ENCODE peak calls at places on chromosomes 2 and 18, in four cellular contexts. Y is suprapubic skin, D is breast epithelium, M is spleen. S is an unnamed sample.
A peak's percentile ranks its signal among the peaks of the same experiment; 100 is the strongest.

GRCh38 chr2:73339171-73339678 is 45.9 kb upstream of the EGR4 start:
- DNase-seq in Y (no peak), D (no peak), M (no peak), S (no peak)

GRCh38 chr2:231781798-231782726 is 980 bp upstream of the PDE6D start:
- DNase-seq in Y (no peak), D (no peak), M (no peak), S (no peak)

GRCh38 chr2:214774108-214774507 is 35.4 kb downstream of the BARD1 start:
- DNase-seq in Y (no peak), D (no peak), M (no peak), S (no peak)

GRCh38 chr2:235605999-235606715 is 112.3 kb downstream of the AGAP1 start:
- DNase-seq in Y (no peak), D (no peak), M (no peak), S (no peak)

GRCh38 chr2:65456074-65456473 is 23.7 kb upstream of the SPRED2 start:
- DNase-seq in Y (no peak), D (no peak), M (no peak), S (no peak)

GRCh38 chr2:38862481-38862880 is 13.3 kb downstream of the DHX57 start:
- DNase-seq in Y (no peak), D (no peak), M (no peak), S (no peak)

GRCh38 chr18:49630246-49630699 is 68.4 kb downstream of the LIPG start:
- DNase-seq in Y (no peak), D (peak; percentile 38), M (no peak), S (no peak)

GRCh38 chr18:56312554-56312953 is 325.8 kb downstream of the TXNL1 start:
- DNase-seq in Y (no peak), D (no peak), M (no peak), S (no peak)

GRCh38 chr2:5035134-5035533 is 657.0 kb upstream of the SOX11 start:
- DNase-seq in Y (no peak), D (no peak), M (no peak), S (no peak)

GRCh38 chr2:43484323-43484930 is 111.4 kb downstream of the THADA start:
- DNase-seq in Y (no peak), D (no peak), M (no peak), S (no peak)

GRCh38 chr2:43481927-43482542 is 113.8 kb downstream of the THADA start:
- DNase-seq in Y (no peak), D (no peak), M (no peak), S (no peak)

GRCh38 chr2:43486604-43487003 is 109.2 kb downstream of the THADA start:
- DNase-seq in Y (no peak), D (no peak), M (no peak), S (no peak)

GRCh38 chr2:43480874-43481273 is 115.0 kb downstream of the THADA start:
- DNase-seq in Y (no peak), D (no peak), M (no peak), S (no peak)

GRCh38 chr2:43482974-43483373 is 112.9 kb downstream of the THADA start:
- DNase-seq in Y (no peak), D (no peak), M (no peak), S (no peak)
- TF ChIP-seq POLR2AphosphoS5 in Y (peak; percentile 78), D (no peak), M (no peak), S (no peak)

GRCh38 chr18:74981476-74981875 is 227.5 kb downstream of the PTGR3 start:
- DNase-seq in Y (no peak), D (no peak), M (no peak), S (no peak)

GRCh38 chr18:74980669-74981068 is 228.3 kb downstream of the PTGR3 start:
- DNase-seq in Y (no peak), D (no peak), M (no peak), S (no peak)

DNA sequence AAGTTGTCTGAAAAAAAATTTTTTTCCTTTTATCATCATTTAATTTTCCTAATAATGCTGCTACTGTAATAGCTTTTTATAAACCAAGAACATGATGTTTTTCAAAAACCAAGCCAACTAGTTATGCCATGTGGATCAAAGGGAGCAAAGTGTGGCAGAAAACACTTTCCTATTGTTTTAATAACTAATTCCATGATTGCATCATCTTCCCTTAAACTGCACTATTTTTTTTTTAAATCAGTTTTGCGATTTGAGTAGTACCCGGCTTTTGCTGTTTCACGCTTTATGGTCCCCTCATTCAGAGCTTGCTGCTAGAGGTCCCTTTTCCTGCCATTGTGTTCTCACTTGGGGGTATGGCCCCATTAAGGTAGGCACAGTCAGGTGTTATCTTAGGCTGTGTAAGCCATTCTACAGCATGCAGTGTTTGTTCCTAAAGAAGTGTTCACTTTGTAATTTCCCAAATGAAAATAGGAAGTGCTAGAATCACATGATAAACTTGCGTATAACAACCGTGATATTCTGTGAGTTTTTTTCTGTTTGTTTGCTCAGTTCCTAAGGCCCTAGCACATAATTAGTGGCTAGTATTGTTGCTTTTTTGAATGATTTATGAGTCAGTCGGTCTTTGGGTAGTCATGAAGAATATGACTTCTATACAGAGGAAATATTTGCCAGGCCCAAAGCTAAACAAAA is 225.8 kb downstream of the PTGR3 start:
- DNase-seq in Y (no peak), D (no peak), M (no peak), S (no peak)
- TF ChIP-seq POLR2AphosphoS5 in Y (no peak), D (no peak), M (no peak), S (no peak)

GRCh38 chr2:25982273-25982967 is at the start of gene KIF3C:
- DNase-seq in Y (peak; percentile 73), D (peak; percentile 60), M (peak; percentile 93), S (peak; percentile 78)
- TF ChIP-seq POLR2AphosphoS5 in Y (no peak), D (no peak), M (peak; percentile 68), S (no peak)

DNA sequence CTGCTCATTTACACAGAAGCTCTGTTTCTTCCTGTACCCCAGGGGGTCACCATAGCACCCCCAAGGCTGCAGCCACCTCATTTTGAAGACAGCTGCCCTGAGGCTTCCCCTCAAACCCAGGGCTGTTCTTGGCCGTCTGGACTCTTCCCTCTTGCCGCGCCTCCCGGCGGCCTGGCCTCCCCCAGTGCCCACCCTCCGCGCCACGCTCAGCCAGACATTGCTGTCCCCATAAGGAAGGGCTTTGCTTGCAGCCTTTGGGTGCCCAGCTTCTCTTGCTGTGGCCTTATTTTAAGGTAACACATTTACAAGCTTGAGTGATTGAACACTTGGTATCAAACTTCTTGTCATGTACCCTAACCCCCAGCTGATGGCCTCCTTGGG is 79.0 kb downstream of the STPG4 start:
- DNase-seq in Y (no peak), D (no peak), M (no peak), S (no peak)
- TF ChIP-seq POLR2AphosphoS5 in Y (no peak), D (no peak), M (peak; percentile 58), S (no peak)

GRCh38 chr2:119682578-119682977 is 3.6 kb downstream of the TMEM177 start:
- DNase-seq in Y (no peak), D (no peak), M (peak; percentile 61), S (no peak)
- TF ChIP-seq POLR2AphosphoS5 in Y (no peak), D (no peak), M (no peak), S (no peak)

GRCh38 chr2:132886574-132886973 is 216.6 kb upstream of the LYPD1 start:
- DNase-seq in Y (no peak), D (no peak), M (no peak), S (no peak)

GRCh38 chr2:132884292-132884691 is 214.3 kb upstream of the LYPD1 start:
- DNase-seq in Y (no peak), D (no peak), M (no peak), S (no peak)

GRCh38 chr2:132881540-132881939 is 211.5 kb upstream of the LYPD1 start:
- DNase-seq in Y (no peak), D (no peak), M (no peak), S (no peak)

GRCh38 chr2:132883430-132883829 is 213.4 kb upstream of the LYPD1 start:
- DNase-seq in Y (no peak), D (no peak), M (no peak), S (no peak)

GRCh38 chr2:132884692-132885091 is 214.7 kb upstream of the LYPD1 start:
- DNase-seq in Y (no peak), D (no peak), M (no peak), S (no peak)
- TF ChIP-seq POLR2AphosphoS5 in Y (no peak), D (no peak), M (no peak), S (no peak)

DNA sequence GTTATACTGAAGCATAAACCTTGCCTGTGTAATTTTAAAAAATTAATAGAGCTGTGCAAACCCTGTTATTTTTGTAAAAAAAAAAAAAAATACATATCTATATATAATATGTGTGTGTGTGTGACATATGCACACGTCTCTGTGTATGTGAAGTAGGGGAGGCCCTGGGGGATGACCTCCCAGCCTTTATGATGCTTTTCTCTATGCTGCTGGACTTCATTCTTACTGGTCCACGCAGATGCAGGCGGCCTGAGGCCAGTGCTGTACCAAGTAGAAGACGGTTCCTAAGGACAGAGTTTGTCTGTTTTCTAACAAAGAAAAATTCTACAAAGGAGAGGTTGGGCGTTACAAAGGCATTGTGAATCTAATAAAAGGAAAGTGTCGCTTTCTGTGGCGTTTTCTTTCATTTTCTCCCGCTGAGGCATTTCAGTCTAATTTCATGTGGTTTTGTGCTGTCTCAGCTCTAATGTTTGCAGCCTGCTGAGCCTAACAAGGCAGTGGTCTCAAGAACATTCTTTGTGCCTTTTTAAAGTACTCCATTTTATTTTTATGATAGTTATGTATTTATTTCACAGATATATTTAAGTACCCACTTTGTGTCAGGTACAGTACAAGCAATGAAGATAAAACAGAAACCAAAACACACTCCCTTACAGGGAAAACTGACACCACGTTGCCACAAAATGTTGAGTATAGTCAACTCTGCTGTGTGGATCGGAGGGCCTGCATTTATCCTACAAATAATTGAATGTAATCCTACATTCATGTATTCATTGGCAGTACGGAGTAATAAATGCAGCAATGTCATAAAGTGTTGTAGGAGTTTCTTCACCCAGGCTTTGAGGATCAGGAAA is 118.0 kb downstream of the RAB3GAP1 start:
- DNase-seq in Y (no peak), D (no peak), M (no peak), S (no peak)
- TF ChIP-seq POLR2AphosphoS5 in Y (no peak), D (no peak), M (no peak), S (no peak)

DNA sequence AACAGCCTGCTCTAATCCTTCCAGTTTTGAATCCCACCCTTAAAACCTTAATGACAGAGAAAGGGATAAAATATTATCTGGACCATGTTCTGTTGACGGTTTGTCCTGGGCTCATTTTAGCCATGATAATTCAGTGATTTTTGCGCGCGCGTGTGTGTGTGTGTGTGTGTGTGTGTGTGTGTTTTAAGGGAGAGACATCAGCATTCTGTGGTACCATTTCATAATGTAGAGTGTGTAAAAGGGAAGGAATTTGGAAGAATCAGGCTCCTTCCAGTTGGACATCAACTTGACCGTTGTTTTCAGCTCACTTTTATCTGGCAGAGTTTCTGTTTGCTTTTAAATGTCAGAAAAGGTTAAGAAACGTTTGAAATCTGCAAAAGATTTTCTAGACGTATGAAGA is 535.5 kb downstream of the TNS1 start:
- DNase-seq in Y (no peak), D (no peak), M (no peak), S (no peak)
- TF ChIP-seq POLR2AphosphoS5 in Y (no peak), D (no peak), M (no peak), S (no peak)